ENCODE peak calls at places on chromosomes 7 and 10, in nine cellular contexts. C is AG04450; B is endothelial cell; V is stimulated activated CD8-positive, alpha-beta memory T cell treated with anti-CD3 and anti-CD28 coated beads, Interleukin-7, amount 100 ng/mL, for 1 hour; X is stimulated activated CD4-positive, alpha-beta T cell treated with anti-CD3 and anti-CD28 coated beads, Interleukin-1b, Interleukin-23, amount 100 ng/mL, for 24 hours; Y is astrocyte of the spinal cord; H is Daoy; I is germinal center; F is A549. E is an unnamed sample.

GRCh38 chr7:106418526-106418925 is 133.7 kb upstream of the NAMPT start:
- DNase-seq in C (peak; percentile 7), B (no peak), V (no peak), X (no peak), Y (peak; percentile 72), H (peak; percentile 14), I (no peak), F (no peak), E (no peak)

GRCh38 chr7:42740410-42740809 is 171.5 kb downstream of the C7orf25 start:
- DNase-seq in C (no peak), B (no peak), V (no peak), X (no peak), Y (no peak), H (no peak), I (no peak), F (no peak), E (no peak)

GRCh38 chr10:9301554-9301953 is 1247.1 kb downstream of the GATA3 start:
- DNase-seq in C (no peak), B (no peak), V (no peak), X (no peak), Y (no peak), H (no peak), I (no peak), F (no peak), E (no peak)

GRCh38 chr7:54813398-54813797 is 54.4 kb upstream of the SEC61G start:
- DNase-seq in C (no peak), B (no peak), V (no peak), X (no peak), Y (peak; percentile 7), H (no peak), I (no peak), F (no peak), E (no peak)

GRCh38 chr7:105621617-105622016 is 40.3 kb upstream of the EFCAB10 start:
- DNase-seq in C (no peak), B (no peak), V (no peak), X (no peak), Y (peak; percentile 59), H (no peak), I (no peak), F (no peak), E (no peak)

GRCh38 chr10:110337906-110338305 is 33.2 kb upstream of the SMNDC1 start:
- DNase-seq in C (no peak), B (no peak), V (no peak), X (no peak), Y (no peak), H (peak; percentile 62), I (no peak), F (no peak), E (no peak)

GRCh38 chr10:20767028-20767427 is 130.1 kb downstream of the NEBL start:
- DNase-seq in C (no peak), B (no peak), V (no peak), X (no peak), Y (peak; percentile 50), H (no peak), I (no peak), F (no peak), E (no peak)

GRCh38 chr10:86960003-86960862 is 1.8 kb downstream of the SNCG start:
- DNase-seq in C (no peak), B (peak; percentile 72), V (no peak), X (no peak), Y (peak; percentile 44), H (peak; percentile 70), I (peak; percentile 56), F (no peak), E (no peak)

GRCh38 chr10:72598769-72599701 is 26.8 kb downstream of the MICU1 start:
- DNase-seq in C (no peak), B (no peak), V (no peak), X (no peak), Y (no peak), H (no peak), I (no peak), F (no peak), E (no peak)

GRCh38 chr10:12699258-12699700 is 302.2 kb downstream of the CCDC3 start:
- DNase-seq in C (no peak), B (no peak), V (no peak), X (no peak), Y (peak; percentile 66), H (no peak), I (no peak), F (no peak), E (no peak)

GRCh38 chr7:40301486-40302065 is 166.8 kb downstream of the SUGCT start:
- DNase-seq in C (no peak), B (no peak), V (no peak), X (no peak), Y (peak; percentile 66), H (peak; percentile 65), I (no peak), F (no peak), E (no peak)

GRCh38 chr7:142496545-142496991 is 238.7 kb upstream of the PRSS58 start:
- DNase-seq in C (no peak), B (no peak), V (no peak), X (no peak), Y (peak; percentile 59), H (peak; percentile 69), I (peak; percentile 7), F (no peak), E (no peak)

GRCh38 chr7:131219277-131220041 is 108.2 kb upstream of the MKLN1 start:
- DNase-seq in C (no peak), B (no peak), V (no peak), X (no peak), Y (no peak), H (no peak), I (peak; percentile 50), F (no peak), E (no peak)

GRCh38 chr7:150465414-150465813 is 15.0 kb downstream of the GIMAP8 start:
- DNase-seq in C (no peak), B (no peak), V (no peak), X (no peak), Y (no peak), H (no peak), I (no peak), F (no peak), E (no peak)

GRCh38 chr7:55523366-55523765 is 48.9 kb downstream of the VOPP1 start:
- DNase-seq in C (no peak), B (no peak), V (no peak), X (no peak), Y (no peak), H (no peak), I (no peak), F (no peak), E (no peak)

GRCh38 chr7:36838616-36839015 is 114.3 kb upstream of the AOAH start:
- DNase-seq in C (no peak), B (no peak), V (no peak), X (no peak), Y (no peak), H (no peak), I (no peak), F (no peak), E (no peak)

GRCh38 chr10:93352638-93353383 is 129.3 kb downstream of the MYOF start:
- DNase-seq in C (no peak), B (no peak), V (no peak), X (no peak), Y (peak; percentile 54), H (no peak), I (peak; percentile 45), F (peak; percentile 38), E (no peak)

GRCh38 chr10:93079663-93080349 is 6.1 kb downstream of the CYP26A1 start:
- DNase-seq in C (no peak), B (no peak), V (no peak), X (no peak), Y (no peak), H (no peak), I (no peak), F (no peak), E (no peak)

GRCh38 chr10:129613377-129613980 is 146.4 kb downstream of the MGMT start:
- DNase-seq in C (no peak), B (no peak), V (no peak), X (no peak), Y (no peak), H (no peak), I (no peak), F (no peak), E (no peak)

GRCh38 chr7:17144313-17144712 is 154.1 kb upstream of the AHR start:
- DNase-seq in C (no peak), B (no peak), V (peak; percentile 16), X (no peak), Y (peak; percentile 32), H (peak; percentile 51), I (no peak), F (peak; percentile 40), E (peak; percentile 42)

GRCh38 chr10:5492322-5492855 is 7.0 kb downstream of the CALML5 start:
- DNase-seq in C (no peak), B (no peak), V (no peak), X (no peak), Y (no peak), H (no peak), I (no peak), F (no peak), E (no peak)

GRCh38 chr10:102832987-102833386 is 4.2 kb downstream of the CYP17A1 start:
- DNase-seq in C (no peak), B (no peak), V (no peak), X (no peak), Y (no peak), H (no peak), I (no peak), F (no peak), E (no peak)

GRCh38 chr7:12249706-12250105 is 38.6 kb downstream of the TMEM106B start:
- DNase-seq in C (no peak), B (no peak), V (no peak), X (no peak), Y (no peak), H (no peak), I (no peak), F (no peak), E (no peak)

GRCh38 chr10:104052351-104052885 is 33.3 kb downstream of the COL17A1 start:
- DNase-seq in C (no peak), B (no peak), V (no peak), X (no peak), Y (no peak), H (no peak), I (no peak), F (no peak), E (no peak)

GRCh38 chr10:44393051-44393630 is 8.2 kb upstream of the CXCL12 start:
- DNase-seq in C (no peak), B (no peak), V (no peak), X (no peak), Y (no peak), H (no peak), I (no peak), F (no peak), E (no peak)

GRCh38 chr7:12161146-12161545 is 49.9 kb upstream of the TMEM106B start:
- DNase-seq in C (no peak), B (no peak), V (no peak), X (no peak), Y (no peak), H (no peak), I (no peak), F (no peak), E (no peak)

GRCh38 chr7:18626717-18627116 is 131.2 kb downstream of the HDAC9 start:
- DNase-seq in C (no peak), B (no peak), V (no peak), X (no peak), Y (no peak), H (no peak), I (no peak), F (no peak), E (no peak)

GRCh38 chr10:34717429-34717828 is 97.7 kb downstream of the PARD3 start:
- DNase-seq in C (no peak), B (no peak), V (no peak), X (no peak), Y (no peak), H (no peak), I (no peak), F (no peak), E (no peak)